ENCODE peak calls at places on chromosomes 12 and 14, in five cellular contexts. O is stomach, W is cardiac muscle cell, A is left ventricle myocardium inferior, F is lung. E is an unnamed sample.

GRCh38 chr14:77273796-77274195 is 2.8 kb upstream of the NGB start:
- DNase-seq in O (no peak), W (no peak), F (no peak), A (no peak), E (no peak)

GRCh38 chr12:118617922-118618450 is 241.6 kb downstream of the SUDS3 start:
- DNase-seq in W (no peak), A (no peak), F (no peak), O (no peak), E (no peak)

GRCh38 chr14:29037428-29037827 is 270.8 kb downstream of the FOXG1 start:
- DNase-seq in F (no peak), A (no peak), O (no peak), W (no peak), E (no peak)

GRCh38 chr14:101070540-101071492 is 167.3 kb upstream of the RTL1 start:
- DNase-seq in W (no peak), O (peak; percentile 5), F (no peak), A (no peak), E (peak; percentile 5)

GRCh38 chr14:99354166-99354875 is 82.3 kb upstream of the BCL11B start:
- DNase-seq in W (no peak), O (no peak), F (no peak), A (no peak), E (no peak)

GRCh38 chr12:114152890-114153289 is 186.8 kb upstream of the RBM19 start:
- DNase-seq in A (no peak), W (no peak), O (no peak), F (no peak), E (no peak)

GRCh38 chr14:104132981-104133380 is 5.4 kb upstream of the KIF26A start:
- DNase-seq in O (no peak), A (peak; percentile 11), W (peak; percentile 80), F (no peak), E (no peak)

GRCh38 chr12:131264625-131265024 is 310.9 kb downstream of the ADGRD1 start:
- DNase-seq in F (no peak), A (no peak), W (no peak), O (no peak), E (no peak)

GRCh38 chr14:95394981-95395737 is 75.5 kb upstream of the CLMN start:
- DNase-seq in W (no peak), A (no peak), F (no peak), O (no peak), E (no peak)

GRCh38 chr14:99699861-99700260 is 15.8 kb downstream of the CYP46A1 start:
- DNase-seq in A (no peak), F (peak; percentile 11), O (no peak), W (no peak), E (no peak)

GRCh38 chr12:67891566-67891965 is 97.7 kb upstream of the IFNG-AS1 start:
- DNase-seq in A (no peak), F (no peak), W (peak; percentile 60), O (no peak), E (no peak)

GRCh38 chr12:49200882-49201594 is 12.2 kb upstream of the TUBA1A start:
- DNase-seq in A (no peak), W (peak; percentile 39), O (no peak), F (no peak), E (no peak)

GRCh38 chr14:89921896-89922548 is 32.5 kb downstream of the EFCAB11 start:
- DNase-seq in A (no peak), W (no peak), O (no peak), F (no peak), E (no peak)

GRCh38 chr14:100891051-100891450 is 12.5 kb downstream of the RTL1 start:
- DNase-seq in O (peak; percentile 9), W (no peak), F (no peak), A (peak; percentile 1), E (peak; percentile 2)

GRCh38 chr14:94367347-94367746 is 21.1 kb downstream of the SERPINA1 start:
- DNase-seq in W (no peak), F (no peak), A (no peak), O (no peak), E (no peak)

GRCh38 chr12:12007001-12007712 is 63.6 kb upstream of the BCL2L14 start:
- DNase-seq in A (no peak), W (no peak), O (no peak), F (no peak), E (no peak)

GRCh38 chr14:96502621-96503251 is 554 bp downstream of the PAPOLA start:
- DNase-seq in O (peak; percentile 59), A (peak; percentile 50), W (peak; percentile 68), F (peak; percentile 59), E (peak; percentile 58)

GRCh38 chr14:100543471-100544455 is 43.5 kb downstream of the BEGAIN start:
- DNase-seq in F (no peak), O (no peak), A (no peak), W (no peak), E (no peak)

GRCh38 chr14:67815573-67816235 is 686 bp downstream of the ZFYVE26 start:
- DNase-seq in A (no peak), W (peak; percentile 37), F (no peak), O (no peak), E (no peak)

GRCh38 chr14:41302776-41303175 is 303.9 kb upstream of the LRFN5 start:
- DNase-seq in F (no peak), A (no peak), O (no peak), W (no peak), E (no peak)

GRCh38 chr12:55718020-55718419 is 2.2 kb upstream of the RDH5 start:
- DNase-seq in F (no peak), A (no peak), W (no peak), O (no peak), E (no peak)

GRCh38 chr12:132178801-132179401 is 34.6 kb downstream of the NOC4L start:
- DNase-seq in F (no peak), A (no peak), O (no peak), W (no peak), E (no peak)

GRCh38 chr12:106301611-106302321 is 767 bp upstream of the TCP11L2 start:
- DNase-seq in F (peak; percentile 84), W (peak; percentile 52), A (peak; percentile 37), O (peak; percentile 95), E (peak; percentile 88)

GRCh38 chr12:6772729-6773661 is 675 bp downstream of the LAG3 start:
- DNase-seq in O (no peak), A (no peak), F (no peak), W (no peak), E (no peak)

GRCh38 chr12:16606936-16607335 is 974 bp upstream of the LMO3 start:
- DNase-seq in W (peak; percentile 41), A (no peak), F (no peak), O (no peak), E (no peak)

GRCh38 chr12:88546851-88547250 is 33.4 kb downstream of the KITLG start:
- DNase-seq in F (no peak), W (no peak), A (no peak), O (no peak), E (no peak)

GRCh38 chr14:64040044-64040443 is 187.2 kb downstream of the SYNE2 start:
- DNase-seq in F (no peak), O (no peak), W (no peak), A (no peak), E (no peak)

GRCh38 chr14:24418492-24418873 is 11.0 kb downstream of the CBLN3 start:
- DNase-seq in W (no peak), F (no peak), O (peak; percentile 89), A (no peak), E (peak; percentile 78)

GRCh38 chr12:48773686-48774085 is 15.2 kb downstream of the ADCY6 start:
- DNase-seq in O (no peak), F (no peak), W (no peak), A (no peak), E (no peak)

GRCh38 chr14:58637391-58638230 is at the start of gene DACT1:
- DNase-seq in W (peak; percentile 96), O (peak; percentile 44), F (peak; percentile 38), A (peak; percentile 76), E (peak; percentile 50)

GRCh38 chr12:86526060-86526595 is 269.9 kb upstream of the MGAT4C start:
- DNase-seq in O (no peak), F (no peak), A (no peak), W (no peak), E (no peak)

GRCh38 chr14:61586539-61587396 is 108.5 kb upstream of the HIF1A start:
- DNase-seq in A (no peak), O (no peak), W (no peak), F (no peak), E (no peak)

GRCh38 chr12:90004319-90005074 is 295.9 kb upstream of the ATP2B1 start:
- DNase-seq in O (no peak), W (peak; percentile 54), F (no peak), A (no peak), E (no peak)

GRCh38 chr12:50215033-50215432 is 47.9 kb upstream of the CERS5 start:
- DNase-seq in O (no peak), A (no peak), W (no peak), F (no peak), E (no peak)

GRCh38 chr12:50211392-50212070 is 44.4 kb upstream of the CERS5 start:
- DNase-seq in F (no peak), W (no peak), A (no peak), O (no peak), E (no peak)

GRCh38 chr12:50212071-50212467 is 44.9 kb upstream of the CERS5 start:
- DNase-seq in A (no peak), W (no peak), O (no peak), F (no peak), E (no peak)

GRCh38 chr12:50213439-50213838 is 46.3 kb upstream of the CERS5 start:
- DNase-seq in O (no peak), W (no peak), A (no peak), F (no peak), E (no peak)

GRCh38 chr12:50214018-50214417 is 46.8 kb upstream of the CERS5 start:
- DNase-seq in O (no peak), A (no peak), W (no peak), F (no peak), E (no peak)
- H3K4me1 ChIP-seq in O (peaks cover 11% of the 10 kb centered on the region), A (peaks cover 20% of the 10 kb centered on the region), W (peaks cover 7% of the 10 kb centered on the region), F (peaks cover 2% of the 10 kb centered on the region), E (no peaks in the 10 kb centered on the region)

DNA sequence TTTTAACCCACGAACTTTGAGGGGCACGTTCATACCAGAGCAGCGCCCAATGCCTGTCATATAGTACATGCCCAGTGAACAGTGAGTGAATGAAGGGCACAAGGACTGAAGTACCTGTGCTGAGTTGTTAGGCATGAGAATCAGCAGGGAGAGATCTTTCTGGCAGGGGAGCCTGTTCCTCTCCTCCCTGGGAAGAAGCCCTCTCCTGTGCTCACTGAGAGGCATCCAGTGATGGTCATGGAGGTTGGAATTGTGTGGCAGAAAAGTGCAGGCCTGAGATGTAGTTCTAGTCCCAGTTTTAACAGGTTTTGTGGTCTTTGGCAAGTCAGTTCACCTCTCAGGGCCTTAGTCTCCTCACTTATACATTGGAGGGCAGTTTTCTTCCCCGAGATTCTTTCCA is 20.6 kb downstream of the TEAD4 start:
- DNase-seq in O (no peak), F (no peak), A (no peak), W (no peak), E (no peak)
- H3K4me1 ChIP-seq in O (no peaks in the 10 kb centered on the region), F (peaks cover 4% of the 10 kb centered on the region), A (peaks cover 29% of the 10 kb centered on the region), W (no peaks in the 10 kb centered on the region), E (no peaks in the 10 kb centered on the region)

GRCh38 chr12:124397807-124398577 is 103.1 kb downstream of the RFLNA start:
- DNase-seq in W (no peak), A (no peak), O (peak; percentile 92), F (peak; percentile 58), E (peak; percentile 72)
- H3K4me1 ChIP-seq in W (peaks cover 2% of the 10 kb centered on the region), A (peaks cover 85% of the 10 kb centered on the region), O (peaks cover 67% of the 10 kb centered on the region), F (peaks cover 5% of the 10 kb centered on the region), E (peaks cover 77% of the 10 kb centered on the region)

DNA sequence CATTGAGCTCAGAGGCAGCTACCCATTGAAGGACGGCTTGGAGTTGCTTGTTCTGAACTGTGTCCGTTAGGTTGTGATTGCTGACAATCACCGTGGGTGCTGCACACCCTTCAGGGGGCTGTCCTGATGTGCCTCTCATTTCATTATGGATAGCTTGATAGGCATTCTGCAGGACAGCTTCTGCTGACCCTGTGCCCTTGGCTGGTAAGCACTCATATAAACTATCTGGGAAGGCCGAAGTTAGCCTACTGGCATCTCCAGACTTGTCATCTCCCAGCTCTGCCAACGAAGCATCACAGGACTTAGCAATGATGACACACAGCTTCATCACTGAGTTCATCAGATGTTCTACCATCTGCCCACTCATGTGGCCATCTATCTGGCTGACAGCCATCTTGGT is 22.3 kb downstream of the AKAP3 start:
- DNase-seq in A (no peak), O (no peak), W (no peak), F (no peak), E (no peak)
- H3K4me1 ChIP-seq in A (no peaks in the 10 kb centered on the region), O (no peaks in the 10 kb centered on the region), W (no peaks in the 10 kb centered on the region), F (no peaks in the 10 kb centered on the region), E (no peaks in the 10 kb centered on the region)